ENCODE peak calls at places on chromosomes 11 and 22, in four cellular contexts. C is GM20000; X is naive thymus-derived CD8-positive, alpha-beta T cell; R is retina. T is an unnamed sample.

GRCh38 chr11:2772544-2773031 is 72.8 kb upstream of the KCNQ1OT1 start:
- DNase-seq in C (no peak), X (no peak), R (no peak), T (peak; percentile 6)

GRCh38 chr11:9664276-9665171 is 647 bp downstream of the SWAP70 start:
- DNase-seq in C (peak; percentile 52), X (peak; percentile 20), R (peak; percentile 57), T (no peak)

GRCh38 chr11:14967581-14968214 is 4.5 kb downstream of the CALCA start:
- DNase-seq in C (no peak), X (no peak), R (peak; percentile 42), T (no peak)

GRCh38 chr11:58121101-58121500 is 4.2 kb downstream of the OR9I1 start:
- DNase-seq in C (no peak), X (no peak), R (no peak), T (no peak)

GRCh38 chr11:109527496-109527895 is 105.5 kb downstream of the C11orf87 start:
- DNase-seq in C (no peak), X (no peak), R (no peak), T (no peak)

GRCh38 chr11:107651672-107652071 is 60.2 kb downstream of the SLN start:
- DNase-seq in C (no peak), X (no peak), R (no peak), T (no peak)

GRCh38 chr11:114244995-114245394 is 51.2 kb upstream of the NNMT start:
- DNase-seq in C (no peak), X (no peak), R (peak; percentile 61), T (no peak)

GRCh38 chr22:35824256-35824655 is 106.6 kb downstream of the APOL5 start:
- DNase-seq in C (no peak), X (no peak), R (no peak), T (no peak)

GRCh38 chr11:34665077-34665835 is 44.4 kb downstream of the EHF start:
- DNase-seq in C (no peak), X (no peak), R (no peak), T (no peak)

GRCh38 chr11:61106906-61107470 is 4.7 kb downstream of the CD5 start:
- DNase-seq in C (no peak), X (no peak), R (no peak), T (no peak)

GRCh38 chr22:43222281-43222680 is 35.3 kb upstream of the TTLL12 start:
- DNase-seq in C (no peak), X (no peak), R (no peak), T (no peak)

GRCh38 chr11:20192151-20192550 is 31.9 kb upstream of the DBX1 start:
- DNase-seq in C (no peak), X (no peak), R (no peak), T (no peak)

GRCh38 chr22:30488121-30488520 is 16.3 kb upstream of the SEC14L3 start:
- DNase-seq in C (no peak), X (no peak), R (no peak), T (no peak)

GRCh38 chr11:84899740-84900139 is 727.4 kb downstream of the DLG2 start:
- DNase-seq in C (no peak), X (no peak), R (no peak), T (no peak)

GRCh38 chr11:117820071-117820470 is 4.5 kb downstream of the FXYD2 start:
- DNase-seq in C (no peak), X (no peak), R (no peak), T (no peak)